ENCODE peak calls at places on chromosome 20, in seven cellular contexts. V, Y, C, R, W, S and P are unnamed samples.
A peak's percentile ranks its signal among the peaks of the same experiment; 100 is the strongest.

GRCh38 chr20:24583169-24583792 is 113.9 kb downstream of the SYNDIG1 start:
- DNase-seq in V (no peak), Y (no peak), C (no peak), R (no peak), W (no peak), S (no peak), P (no peak)

GRCh38 chr20:47355489-47356219 is 845 bp downstream of the ZMYND8 start:
- DNase-seq in V (no peak), Y (no peak), C (peak; percentile 51), R (no peak), W (no peak), S (no peak), P (no peak)

GRCh38 chr20:25082498-25082873 is 545 bp upstream of the VSX1 start:
- DNase-seq in V (no peak), Y (no peak), C (no peak), R (peak; percentile 51), W (no peak), S (no peak), P (no peak)

GRCh38 chr20:58393299-58393698 is 4.3 kb downstream of the VAPB start:
- DNase-seq in V (no peak), Y (no peak), C (no peak), R (no peak), W (no peak), S (no peak), P (no peak)

GRCh38 chr20:42007251-42007650 is 389.1 kb upstream of the CHD6 start:
- DNase-seq in V (no peak), Y (no peak), C (no peak), R (no peak), W (no peak), S (no peak), P (no peak)

GRCh38 chr20:59994697-59995122 is 36.5 kb downstream of the CDH26 start:
- DNase-seq in V (no peak), Y (peak; percentile 26), C (no peak), R (no peak), W (no peak), S (no peak), P (peak; percentile 9)

GRCh38 chr20:47792021-47792618 is 6.8 kb upstream of the SULF2 start:
- DNase-seq in V (peak; percentile 84), Y (peak; percentile 37), C (peak; percentile 61), R (no peak), W (peak; percentile 46), S (peak; percentile 69), P (no peak)

GRCh38 chr20:60132162-60132826 is 174.1 kb downstream of the CDH26 start:
- DNase-seq in V (no peak), Y (no peak), C (no peak), R (no peak), W (no peak), S (no peak), P (no peak)

GRCh38 chr20:60306105-60306504 is 347.9 kb downstream of the CDH26 start:
- DNase-seq in V (no peak), Y (no peak), C (no peak), R (no peak), W (no peak), S (no peak), P (no peak)

GRCh38 chr20:9412309-9412708 is 102.1 kb upstream of the LAMP5 start:
- DNase-seq in V (no peak), Y (peak; percentile 11), C (no peak), R (no peak), W (no peak), S (no peak), P (no peak)

GRCh38 chr20:61056627-61057312 is 195.3 kb upstream of the CDH4 start:
- DNase-seq in V (no peak), Y (no peak), C (no peak), R (no peak), W (no peak), S (no peak), P (no peak)

GRCh38 chr20:57762531-57763234 is 52.9 kb upstream of the PMEPA1 start:
- DNase-seq in V (peak; percentile 51), Y (no peak), C (no peak), R (no peak), W (no peak), S (no peak), P (no peak)

GRCh38 chr20:14536738-14537137 is 199.3 kb upstream of the FLRT3 start:
- DNase-seq in V (no peak), Y (no peak), C (no peak), R (peak; percentile 42), W (no peak), S (no peak), P (no peak)

GRCh38 chr20:31871602-31871954 is 1.1 kb downstream of the TTLL9 start:
- DNase-seq in V (no peak), Y (no peak), C (no peak), R (no peak), W (no peak), S (no peak), P (no peak)

GRCh38 chr20:25254571-25254970 is 6.7 kb downstream of the PYGB start:
- DNase-seq in V (no peak), Y (peak; percentile 3), C (no peak), R (peak; percentile 73), W (no peak), S (no peak), P (no peak)

DNA sequence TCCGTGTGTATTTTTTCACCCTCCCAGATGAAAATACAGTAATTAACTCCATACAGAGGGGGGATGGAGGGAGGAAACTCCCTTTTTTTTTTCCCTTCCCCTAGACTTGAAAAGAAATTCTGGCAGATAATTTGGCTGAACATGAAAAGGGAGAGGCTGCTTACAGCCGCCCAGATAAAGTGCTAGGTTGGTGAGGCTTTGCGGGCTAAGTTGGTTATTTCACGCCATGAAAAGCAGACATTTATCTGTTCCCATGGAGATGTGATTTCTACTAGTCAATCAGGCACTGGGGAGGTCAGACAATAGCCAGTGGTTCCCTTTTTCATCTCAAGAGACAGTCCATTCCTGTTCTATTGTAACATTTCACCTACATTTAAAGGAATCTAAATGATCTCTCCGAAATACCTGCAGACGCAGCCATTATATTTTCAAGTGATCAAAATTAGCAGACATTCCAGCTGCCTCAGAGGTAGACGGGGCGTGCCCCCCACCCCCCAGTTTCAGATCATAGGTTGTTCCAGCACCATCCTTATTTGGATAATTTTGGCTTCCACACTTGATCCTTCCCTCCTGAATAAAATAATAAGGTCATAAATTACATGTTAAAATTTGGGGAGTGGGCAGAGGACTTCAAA is 143.9 kb upstream of the ZNF217 start:
- DNase-seq in V (no peak), Y (no peak), C (peak; percentile 71), R (no peak), W (no peak), S (no peak), P (peak; percentile 40)
- H3K4me3 ChIP-seq in V (no peak overlapping the region), Y (no peak overlapping the region), C (peak overlapping the region; percentile 42), R (no peak overlapping the region), W (no peak overlapping the region), S (no peak overlapping the region), P (no peak overlapping the region)

DNA sequence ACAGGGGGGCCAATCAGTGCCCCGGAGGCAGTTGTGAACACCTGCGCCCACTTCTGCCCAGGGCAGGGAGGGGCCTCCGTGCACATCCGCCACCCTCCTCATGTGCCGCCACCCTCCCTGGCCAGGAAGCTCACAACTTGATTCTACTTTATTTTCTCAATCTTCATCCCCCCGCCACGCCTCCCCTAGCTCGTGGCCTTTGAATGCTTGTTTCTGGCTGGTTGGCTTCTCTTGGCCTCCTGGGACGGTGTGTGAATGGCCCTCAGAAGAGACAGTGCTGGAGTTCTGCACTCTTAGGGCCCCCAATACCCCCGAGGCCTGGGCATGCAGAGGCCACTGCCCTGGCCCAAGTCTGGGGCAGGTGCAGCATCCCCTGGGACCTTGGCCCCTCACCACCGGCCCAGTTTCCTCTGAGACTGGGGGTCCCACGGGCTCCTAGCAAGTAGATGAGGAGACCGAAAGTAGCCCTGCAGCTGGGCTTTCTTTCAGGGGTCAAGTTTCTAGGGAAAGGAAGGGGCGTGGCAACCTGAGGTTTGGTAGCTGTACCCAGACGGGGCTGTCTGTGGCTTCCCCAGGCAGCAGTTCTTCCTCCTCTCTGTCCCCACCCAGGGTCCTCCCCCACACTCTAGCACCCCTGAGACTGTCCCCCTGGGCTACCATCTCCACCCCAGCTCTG is 1.3 kb downstream of the RGS19 start:
- DNase-seq in V (no peak), Y (peak; percentile 68), C (peak; percentile 94), R (no peak), W (no peak), S (no peak), P (no peak)
- H3K4me3 ChIP-seq in V (no peak overlapping the region), Y (no peak overlapping the region), C (peak overlapping the region; percentile 79), R (peak overlapping the region; percentile 80), W (no peak overlapping the region), S (peak overlapping the region; percentile 63), P (peak overlapping the region; percentile 68)

DNA sequence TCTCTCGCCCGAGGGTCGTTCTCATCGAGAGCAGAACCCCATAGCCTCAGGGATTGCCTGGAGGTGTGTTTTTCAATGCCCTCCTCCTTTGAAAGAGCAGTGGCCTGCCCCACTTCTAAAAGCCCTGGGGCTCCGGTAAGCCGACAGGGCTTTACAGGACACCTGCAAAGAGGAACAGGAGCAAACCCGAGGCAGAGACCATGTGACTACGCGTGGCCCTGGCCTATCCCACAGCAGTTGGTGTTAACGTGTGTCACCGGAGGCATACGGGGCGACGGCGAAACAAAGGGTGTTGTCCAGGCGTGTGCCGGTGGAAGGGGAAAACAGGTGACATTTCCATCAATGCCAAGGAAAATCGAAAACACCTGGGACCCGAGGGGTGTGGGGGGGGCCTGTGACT is 972.9 kb upstream of the DEFB115 start:
- DNase-seq in V (no peak), Y (no peak), C (no peak), R (peak; percentile 27), W (no peak), S (no peak), P (peak; percentile 38)
- H3K4me3 ChIP-seq in V (peak overlapping the region; percentile 8), Y (no peak overlapping the region), C (no peak overlapping the region), R (peak overlapping the region; percentile 46), W (no peak overlapping the region), S (no peak overlapping the region), P (no peak overlapping the region)

DNA sequence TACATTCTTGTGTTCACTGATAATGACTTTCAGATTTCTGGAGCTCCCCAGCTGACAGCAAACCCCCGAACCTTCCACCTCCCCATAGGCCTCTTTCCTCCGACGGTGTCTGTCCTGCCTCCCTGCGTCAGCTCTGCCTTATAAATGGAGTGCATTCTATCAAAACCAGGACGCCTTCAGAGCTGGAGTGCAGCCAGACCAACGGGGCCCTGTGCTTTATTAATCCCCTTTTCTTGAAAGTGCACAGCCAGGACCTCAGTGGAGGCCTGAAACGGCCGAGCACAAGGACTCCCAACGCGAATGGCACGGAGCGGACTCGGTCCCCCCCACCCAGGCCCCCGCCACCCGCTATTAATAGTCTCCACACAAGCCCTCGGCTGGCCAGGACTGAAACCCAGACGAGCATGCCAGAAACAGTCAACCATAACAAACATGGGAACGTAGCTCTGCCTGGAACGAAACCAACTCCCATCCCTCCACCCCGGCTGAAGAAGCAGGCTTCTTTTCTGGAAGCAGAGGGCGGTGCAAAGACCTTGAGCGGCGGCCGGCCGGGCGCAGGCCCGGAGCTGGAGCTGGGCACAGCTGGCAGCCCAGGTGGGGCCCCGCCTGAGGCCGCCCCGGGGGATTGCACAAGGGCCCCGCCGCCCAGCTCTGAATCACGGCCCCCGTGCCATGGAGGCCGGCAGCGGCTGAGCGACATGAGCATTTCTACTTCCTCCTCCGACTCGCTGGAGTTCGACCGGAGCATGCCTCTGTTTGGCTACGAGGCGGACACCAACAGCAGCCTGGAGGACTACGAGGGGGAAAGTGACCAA is 42.3 kb upstream of the NAA20 start:
- DNase-seq in V (peak; percentile 95), Y (peak; percentile 63), C (peak; percentile 93), R (peak; percentile 69), W (peak; percentile 92), S (peak; percentile 78), P (no peak)
- H3K4me3 ChIP-seq in V (peak overlapping the region; percentile 35), Y (peak overlapping the region; percentile 46), C (peak overlapping the region; percentile 37), R (peak overlapping the region; percentile 23), W (peak overlapping the region; percentile 8), S (peak overlapping the region; percentile 60), P (no peak overlapping the region)

GRCh38 chr20:49825521-49826033 is 12.9 kb downstream of the SLC9A8 start:
- DNase-seq in V (no peak), Y (no peak), C (no peak), R (no peak), W (no peak), S (no peak), P (peak; percentile 42)
- H3K4me3 ChIP-seq in V (no peak overlapping the region), Y (no peak overlapping the region), C (no peak overlapping the region), R (no peak overlapping the region), W (no peak overlapping the region), S (no peak overlapping the region), P (no peak overlapping the region)